ENCODE peak calls at places on chromosome 15, in six cellular contexts. Q is mesendoderm, E is trophoblast cell, D is neuronal stem cell, K is IMR-90, B is H1. P is an unnamed sample.

GRCh38 chr15:74812533-74812932 is at the start of gene LMAN1L:
- DNase-seq in Q (no peak), K (no peak), D (no peak), E (no peak), B (no peak), P (no peak)

GRCh38 chr15:70741677-70742293 is 21.6 kb downstream of the UACA start:
- DNase-seq in Q (no peak), K (peak; percentile 65), D (no peak), B (no peak), E (no peak), P (peak; percentile 81)

GRCh38 chr15:92083190-92083589 is 229.7 kb downstream of the SLCO3A1 start:
- DNase-seq in B (no peak), Q (no peak), K (no peak), D (no peak), E (no peak), P (no peak)

GRCh38 chr15:97013491-97013890 is 683.0 kb downstream of the NR2F2 start:
- DNase-seq in Q (no peak), B (no peak), D (no peak), K (no peak), E (peak; percentile 77), P (no peak)

GRCh38 chr15:89018235-89018634 is 70.0 kb upstream of the ABHD2 start:
- DNase-seq in Q (no peak), B (no peak), K (no peak), D (no peak), E (no peak), P (no peak)

GRCh38 chr15:48963524-48964113 is at the start of gene SHC4:
- DNase-seq in E (no peak), D (peak; percentile 50), B (no peak), K (peak; percentile 86), Q (peak; percentile 85), P (peak; percentile 88)

GRCh38 chr15:42131826-42132806 is 24.3 kb downstream of the PLA2G4F start:
- DNase-seq in D (no peak), E (no peak), Q (peak; percentile 25), K (no peak), B (no peak), P (no peak)

GRCh38 chr15:65362491-65362890 is 15.3 kb downstream of the IGDCC3 start:
- DNase-seq in D (no peak), K (no peak), B (no peak), E (no peak), Q (no peak), P (no peak)

GRCh38 chr15:55116636-55117035 is 80.1 kb downstream of the RSL24D1 start:
- DNase-seq in Q (no peak), K (no peak), E (no peak), B (no peak), D (no peak), P (no peak)

GRCh38 chr15:25237291-25237978 is 201.4 kb downstream of the UBE3A start:
- DNase-seq in D (no peak), E (no peak), Q (no peak), K (no peak), B (no peak), P (no peak)

GRCh38 chr15:78405336-78405924 is 32.6 kb upstream of the IREB2 start:
- DNase-seq in B (no peak), Q (peak; percentile 40), E (no peak), K (no peak), D (no peak), P (no peak)

GRCh38 chr15:36370051-36370734 is 209.2 kb upstream of the CDIN1 start:
- DNase-seq in K (no peak), D (no peak), E (no peak), Q (no peak), B (no peak), P (no peak)

GRCh38 chr15:67854358-67854757 is 14.5 kb upstream of the RNU6-1 start:
- DNase-seq in B (no peak), D (no peak), E (no peak), Q (no peak), K (no peak), P (no peak)

GRCh38 chr15:69039516-69040225 is 25.2 kb downstream of the NOX5 start:
- DNase-seq in Q (no peak), B (no peak), D (no peak), K (no peak), E (no peak), P (no peak)

GRCh38 chr15:99201410-99202175 is 47.8 kb downstream of the TTC23 start:
- DNase-seq in E (no peak), K (no peak), Q (no peak), B (no peak), D (no peak), P (no peak)

GRCh38 chr15:64893481-64894394 is 18.0 kb upstream of the ANKDD1A start:
- DNase-seq in E (peak; percentile 32), D (peak; percentile 95), Q (peak; percentile 100), B (peak; percentile 96), K (peak; percentile 93), P (peak; percentile 95)

GRCh38 chr15:51198701-51199253 is 104.1 kb upstream of the TNFAIP8L3 start:
- DNase-seq in K (no peak), Q (no peak), B (no peak), D (no peak), E (no peak), P (no peak)

GRCh38 chr15:32685576-32685975 is 32.2 kb upstream of the GREM1 start:
- DNase-seq in E (peak; percentile 9), B (no peak), D (no peak), K (peak; percentile 54), Q (no peak), P (no peak)

GRCh38 chr15:50265620-50266019 is at the start of gene HDC:
- DNase-seq in D (peak; percentile 71), B (no peak), E (no peak), K (no peak), Q (no peak), P (no peak)

GRCh38 chr15:92619380-92620101 is 36.0 kb downstream of the FAM174B start:
- DNase-seq in K (peak; percentile 28), Q (no peak), E (no peak), B (no peak), D (no peak), P (peak; percentile 77)

GRCh38 chr15:63759752-63760151 is 74.0 kb downstream of the HERC1 start:
- DNase-seq in K (no peak), B (no peak), D (no peak), Q (peak; percentile 3), E (peak; percentile 42), P (no peak)

GRCh38 chr15:63764124-63764827 is 69.5 kb downstream of the HERC1 start:
- DNase-seq in D (no peak), K (no peak), E (no peak), B (no peak), Q (peak; percentile 34), P (no peak)

GRCh38 chr15:63765338-63765737 is 68.4 kb downstream of the HERC1 start:
- DNase-seq in D (no peak), B (peak; percentile 23), E (no peak), Q (peak; percentile 14), K (no peak), P (no peak)

GRCh38 chr15:63763476-63764123 is 70.1 kb downstream of the HERC1 start:
- DNase-seq in K (peak; percentile 39), D (no peak), E (no peak), Q (no peak), B (no peak), P (no peak)

GRCh38 chr15:63764912-63765311 is 68.8 kb downstream of the HERC1 start:
- DNase-seq in Q (no peak), B (no peak), E (no peak), K (no peak), D (no peak), P (no peak)
- H2BK5ac ChIP-seq in Q (no peak overlapping the region), B (peak overlapping the region; percentile 96), E (no peak overlapping the region), K (no peak overlapping the region), D (no peak overlapping the region), P (no peak overlapping the region)

GRCh38 chr15:82045179-82045891 is 483 bp downstream of the MEX3B start:
- DNase-seq in E (peak; percentile 52), K (peak; percentile 54), Q (peak; percentile 69), B (no peak), D (peak; percentile 59), P (peak; percentile 80)

GRCh38 chr15:82045892-82046667 is at the start of gene MEX3B:
- DNase-seq in D (peak; percentile 97), K (peak; percentile 99), B (peak; percentile 91), Q (peak; percentile 99), E (peak; percentile 93), P (peak; percentile 99)

GRCh38 chr15:82043130-82043673 is 2.6 kb downstream of the MEX3B start:
- DNase-seq in K (no peak), E (no peak), D (no peak), B (no peak), Q (peak; percentile 33), P (no peak)

GRCh38 chr15:82044373-82045178 is 1.2 kb downstream of the MEX3B start:
- DNase-seq in Q (peak; percentile 90), D (peak; percentile 70), K (peak; percentile 81), E (no peak), B (no peak), P (peak; percentile 79)

DNA sequence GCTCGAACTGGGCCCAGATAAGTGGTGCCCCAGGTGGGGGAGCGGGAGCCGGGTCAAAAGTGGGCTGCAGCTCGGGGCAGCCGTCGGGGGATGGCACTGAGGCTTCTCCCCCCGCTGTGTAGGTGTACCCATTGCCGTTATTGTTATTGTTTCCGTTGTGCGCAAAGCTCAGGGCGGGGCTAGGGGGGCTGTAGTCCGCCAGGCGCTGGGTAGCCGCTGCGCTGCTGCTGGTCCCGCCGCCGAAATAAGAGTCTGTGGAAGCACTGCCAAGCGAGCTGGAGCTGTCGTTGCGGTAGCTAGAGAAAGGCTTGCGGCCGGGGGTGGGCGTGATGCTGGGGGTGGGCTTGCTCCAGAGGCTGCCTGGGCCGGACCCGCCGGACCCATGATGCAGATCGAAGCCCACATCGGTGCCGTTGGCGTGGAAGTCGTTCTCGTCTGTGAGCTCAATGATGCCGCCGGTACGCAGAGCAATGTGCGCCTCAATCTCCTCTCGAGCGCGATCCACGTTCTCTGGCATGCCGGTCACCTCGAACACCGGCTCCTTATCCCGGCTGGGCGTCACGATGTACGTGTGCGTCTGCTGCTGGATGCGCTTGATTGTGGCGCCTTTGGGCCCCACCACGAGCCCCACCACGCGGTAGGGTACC is 2.0 kb downstream of the MEX3B start:
- DNase-seq in D (no peak), Q (peak; percentile 19), B (no peak), K (no peak), E (no peak), P (no peak)
- H3K4me3 ChIP-seq in D (peak overlapping the region; percentile 95), Q (peak overlapping the region; percentile 40), B (peak overlapping the region; percentile 98), K (peak overlapping the region; percentile 92), E (peak overlapping the region; percentile 82), P (peak overlapping the region; percentile 87)

GRCh38 chr15:52805351-52806283 is 15.5 kb upstream of the ONECUT1 start:
- DNase-seq in D (peak; percentile 46), K (no peak), Q (peak; percentile 62), B (no peak), E (no peak), P (no peak)
- H3K4ac ChIP-seq in D (no peak overlapping the region), K (no peak overlapping the region), Q (peak overlapping the region; percentile 87), B (peak overlapping the region; percentile 28), E (no peak overlapping the region), P (no peak overlapping the region)

GRCh38 chr15:44427756-44428724 is 611 bp downstream of the CTDSPL2 start:
- DNase-seq in K (peak; percentile 65), E (peak; percentile 84), Q (peak; percentile 65), D (no peak), B (peak; percentile 15), P (peak; percentile 47)
- H2BK5ac ChIP-seq in K (peak overlapping the region; percentile 96), E (peak overlapping the region; percentile 65), Q (peak overlapping the region; percentile 80), D (no peak overlapping the region), B (peak overlapping the region; percentile 99), P (no peak overlapping the region)

DNA sequence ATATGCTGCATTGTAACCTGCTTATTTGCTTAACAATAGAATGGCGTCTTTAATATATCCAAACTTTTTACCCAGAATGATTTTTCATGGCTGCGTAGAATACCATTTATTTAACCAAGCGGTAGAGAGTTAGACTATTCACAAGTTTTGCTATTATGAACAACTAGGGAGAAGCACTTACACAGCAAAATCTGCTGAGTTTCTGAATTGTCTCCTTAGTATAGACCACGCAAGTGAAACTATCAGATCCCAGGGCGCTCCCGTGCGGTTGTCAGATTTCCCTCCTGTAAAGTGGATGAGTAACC is 12.6 kb upstream of the ADPGK start:
- DNase-seq in Q (no peak), B (no peak), E (no peak), K (no peak), D (no peak), P (peak; percentile 51)
- H3K4me3 ChIP-seq in Q (no peak overlapping the region), B (peak overlapping the region; percentile 71), E (peak overlapping the region; percentile 23), K (no peak overlapping the region), D (peak overlapping the region; percentile 49), P (peak overlapping the region; percentile 78)

P was measured in mesenchymal stem cell.